ENCODE peak calls at places on chromosomes 4 and X, in five cellular contexts. S, L, Y, K and A are unnamed samples.

GRCh38 chrX:77617206-77617605 is 168.8 kb downstream of the ATRX start:
- DNase-seq in S (no peak), K (no peak), Y (no peak), L (no peak), A (no peak)

GRCh38 chr4:23819041-23819511 is 70.8 kb downstream of the PPARGC1A start:
- DNase-seq in L (peak; percentile 19), K (no peak), S (no peak), Y (no peak), A (peak; percentile 11)

GRCh38 chr4:81052119-81053068 is 21.9 kb downstream of the BMP3 start:
- DNase-seq in S (peak; percentile 88), L (peak; percentile 74), Y (peak; percentile 34), K (peak; percentile 14), A (peak; percentile 75)

GRCh38 chr4:41507292-41507933 is 30.5 kb upstream of the LIMCH1 start:
- DNase-seq in S (no peak), L (no peak), Y (no peak), K (no peak), A (peak; percentile 51)

GRCh38 chrX:47831788-47832187 is 4.9 kb upstream of the ZNF81 start:
- DNase-seq in S (peak; percentile 10), Y (no peak), K (peak; percentile 24), L (peak; percentile 41), A (peak; percentile 48)

GRCh38 chr4:160175064-160175643 is 1072.3 kb downstream of the RAPGEF2 start:
- DNase-seq in S (no peak), K (no peak), Y (no peak), L (peak; percentile 2), A (no peak)

GRCh38 chr4:145936142-145937020 is 2.2 kb downstream of the ZNF827 start:
- DNase-seq in S (peak; percentile 83), Y (no peak), K (peak; percentile 47), L (peak; percentile 78), A (peak; percentile 79)

GRCh38 chr4:158824425-158825274 is 55.8 kb downstream of the FNIP2 start:
- DNase-seq in K (no peak), Y (no peak), L (peak; percentile 37), S (no peak), A (peak; percentile 44)

GRCh38 chr4:165476214-165477098 is 97.6 kb downstream of the CPE start:
- DNase-seq in L (peak; percentile 45), K (no peak), S (no peak), Y (no peak), A (peak; percentile 63)

GRCh38 chr4:157804986-157805385 is 367.8 kb downstream of the GASK1B start:
- DNase-seq in Y (no peak), S (no peak), K (no peak), L (peak; percentile 34), A (peak; percentile 19)

GRCh38 chr4:180618396-180618795 is 1624.8 kb upstream of the TENM3 start:
- DNase-seq in L (no peak), K (no peak), S (no peak), Y (no peak), A (no peak)

GRCh38 chr4:141131738-141132688 is 1.3 kb downstream of the RNF150 start:
- DNase-seq in Y (no peak), K (no peak), S (peak; percentile 18), L (peak; percentile 19), A (no peak)

GRCh38 chr4:138540056-138540800 is 298.1 kb upstream of the SLC7A11 start:
- DNase-seq in Y (no peak), L (no peak), K (no peak), S (no peak), A (no peak)

GRCh38 chrX:27186671-27187070 is 276.5 kb downstream of the PPP4R3C start:
- DNase-seq in K (peak; percentile 2), S (no peak), Y (no peak), L (peak; percentile 54), A (peak; percentile 46)

GRCh38 chr4:165375465-165375864 is 3.3 kb upstream of the CPE start:
- DNase-seq in K (no peak), Y (no peak), S (no peak), L (no peak), A (no peak)

GRCh38 chr4:101451086-101451485 is 103.8 kb upstream of the PPP3CA start:
- DNase-seq in Y (no peak), L (no peak), K (no peak), S (no peak), A (no peak)

GRCh38 chr4:165873298-165874071 is 448 bp downstream of the TLL1 start:
- DNase-seq in L (no peak), S (peak; percentile 28), K (no peak), Y (no peak), A (peak; percentile 41)

GRCh38 chr4:2094545-2094944 is 35.4 kb downstream of the NAT8L start:
- DNase-seq in Y (no peak), L (no peak), S (no peak), K (no peak), A (no peak)

GRCh38 chr4:21802406-21802805 is 146.2 kb downstream of the KCNIP4 start:
- DNase-seq in Y (no peak), S (no peak), L (peak; percentile 83), K (no peak), A (peak; percentile 78)

GRCh38 chrX:75107863-75108509 is 48.1 kb downstream of the ABCB7 start:
- DNase-seq in L (no peak), Y (no peak), K (no peak), S (no peak), A (no peak)

GRCh38 chrX:75337525-75337924 is 63.6 kb downstream of the UPRT start:
- DNase-seq in Y (no peak), S (no peak), K (no peak), L (peak; percentile 2), A (no peak)

GRCh38 chrX:69120476-69120875 is 44.8 kb downstream of the PJA1 start:
- DNase-seq in Y (no peak), K (no peak), S (no peak), L (no peak), A (no peak)

GRCh38 chr4:16114546-16114945 is 30.7 kb upstream of the PROM1 start:
- DNase-seq in K (no peak), Y (no peak), S (no peak), L (no peak), A (no peak)